ENCODE peak calls at places on chromosome 17, in seven cellular contexts. U is stimulated activated CD4-positive, alpha-beta T cell treated with anti-CD3 and anti-CD28 coated beads, Interleukin-4, amount 100 ng/mL, for 4 hours; V is H9; D is Daoy; K is CD8-positive, alpha-beta memory T cell; F is RPMI8226; G is EL. Y is an unnamed sample.
A peak's percentile ranks its signal among the peaks of the same experiment; 100 is the strongest.

GRCh38 chr17:28008526-28008925 is 34.0 kb upstream of the NLK start:
- DNase-seq in K (no peak), G (peak; percentile 51), V (peak; percentile 86), U (no peak), F (peak; percentile 24), D (peak; percentile 31), Y (no peak)

GRCh38 chr17:28553000-28553505 is 629 bp upstream of the UNC119 start:
- DNase-seq in K (no peak), F (no peak), V (no peak), D (no peak), G (no peak), U (no peak), Y (no peak)

GRCh38 chr17:81101614-81102306 is 63.5 kb upstream of the PVALEF start:
- DNase-seq in D (peak; percentile 86), F (peak; percentile 92), U (peak; percentile 85), G (peak; percentile 73), V (peak; percentile 98), K (peak; percentile 82), Y (peak; percentile 79)

GRCh38 chr17:75091855-75092327 is 4.1 kb downstream of the SLC16A5 start:
- DNase-seq in F (no peak), U (no peak), G (no peak), V (no peak), K (no peak), D (no peak), Y (no peak)

GRCh38 chr17:44911133-44912001 is 3.9 kb downstream of the GFAP start:
- DNase-seq in G (peak; percentile 61), K (peak; percentile 22), F (peak; percentile 72), D (peak; percentile 50), V (peak; percentile 97), U (peak; percentile 39), Y (peak; percentile 47)

GRCh38 chr17:76793775-76794174 is 55.9 kb downstream of the MFSD11 start:
- DNase-seq in D (peak; percentile 42), V (peak; percentile 67), F (peak; percentile 80), K (no peak), G (peak; percentile 52), U (no peak), Y (no peak)

GRCh38 chr17:78802459-78802858 is 20.4 kb upstream of the CYTH1 start:
- DNase-seq in G (no peak), K (no peak), V (no peak), D (no peak), F (no peak), U (no peak), Y (no peak)

GRCh38 chr17:4944163-4944553 is 4.1 kb downstream of the RNF167 start:
- DNase-seq in U (peak; percentile 32), D (no peak), K (peak; percentile 50), G (no peak), F (no peak), V (peak; percentile 42), Y (peak; percentile 59)

GRCh38 chr17:80817861-80818260 is 173.8 kb upstream of the CHMP6 start:
- DNase-seq in V (no peak), F (no peak), K (no peak), G (peak; percentile 45), U (no peak), D (peak; percentile 27), Y (no peak)

GRCh38 chr17:28818705-28819295 is 23.8 kb downstream of the FAM222B start:
- DNase-seq in K (no peak), V (no peak), U (no peak), F (no peak), G (no peak), D (no peak), Y (no peak)

GRCh38 chr17:17180741-17181525 is 25.2 kb downstream of the PLD6 start:
- DNase-seq in D (no peak), U (no peak), F (no peak), G (no peak), V (no peak), K (no peak), Y (no peak)

GRCh38 chr17:9979463-9979995 is 74.5 kb upstream of the RCVRN start:
- DNase-seq in V (no peak), D (no peak), F (no peak), U (no peak), G (no peak), K (no peak), Y (no peak)

GRCh38 chr17:50605434-50605833 is 29.2 kb upstream of the ABCC3 start:
- DNase-seq in U (no peak), K (no peak), G (no peak), D (no peak), F (no peak), V (no peak), Y (no peak)

GRCh38 chr17:79089720-79090502 is 15.3 kb downstream of the ENGASE start:
- DNase-seq in G (no peak), K (no peak), V (no peak), F (no peak), D (no peak), U (no peak), Y (no peak)

Y was measured in naive thymus-derived CD8-positive, alpha-beta T cell.